ENCODE peak calls at places on chromosomes 5 and 9, in six cellular contexts. D is HCT116, V is GM12878, S is H1, A is HepG2, B is K562. O is an unnamed sample.

GRCh38 chr5:1543398-1544293 is 19.9 kb upstream of the LPCAT1 start:
- DNase-seq in D (no peak), V (no peak), A (no peak), B (no peak), S (peak; percentile 32), O (no peak)

GRCh38 chr9:114900937-114901802 is 29.2 kb downstream of the TNFSF8 start:
- DNase-seq in S (no peak), B (no peak), D (no peak), V (no peak), A (no peak), O (no peak)

GRCh38 chr9:70609542-70610286 is 195.3 kb upstream of the KLF9 start:
- DNase-seq in V (no peak), B (no peak), A (no peak), S (no peak), D (no peak), O (no peak)

GRCh38 chr5:94366811-94367210 is 251.6 kb downstream of the KIAA0825 start:
- DNase-seq in V (no peak), D (no peak), A (no peak), B (no peak), S (no peak), O (no peak)

GRCh38 chr5:142151436-142152382 is 43.1 kb downstream of the NDFIP1 start:
- DNase-seq in S (no peak), A (peak; percentile 48), D (peak; percentile 63), B (peak; percentile 61), V (peak; percentile 2), O (peak; percentile 55)

GRCh38 chr5:175478008-175478383 is 364 bp upstream of the SFXN1 start:
- DNase-seq in B (peak; percentile 42), A (no peak), D (no peak), S (no peak), V (no peak), O (no peak)

GRCh38 chr9:5845147-5845531 is 12.2 kb upstream of the ERMP1 start:
- DNase-seq in B (no peak), S (no peak), D (no peak), V (no peak), A (no peak), O (no peak)

GRCh38 chr5:81850494-81850893 is 99.6 kb upstream of the SSBP2 start:
- DNase-seq in A (no peak), V (no peak), D (no peak), B (no peak), S (no peak), O (no peak)

GRCh38 chr9:118630079-118630478 is 739.2 kb downstream of the BRINP1 start:
- DNase-seq in S (no peak), B (no peak), D (no peak), V (no peak), A (no peak), O (no peak)

GRCh38 chr5:121559832-121560231 is 291.9 kb upstream of the FTMT start:
- DNase-seq in A (no peak), V (no peak), B (no peak), S (no peak), D (no peak), O (no peak)

GRCh38 chr9:110217656-110218099 is 9.7 kb upstream of the C9orf152 start:
- DNase-seq in V (no peak), A (peak; percentile 52), S (no peak), D (peak; percentile 48), B (no peak), O (peak; percentile 50)

GRCh38 chr9:125649315-125649714 is 57.7 kb downstream of the MAPKAP1 start:
- DNase-seq in S (no peak), A (no peak), D (peak; percentile 74), B (no peak), V (no peak), O (no peak)

GRCh38 chr9:32378496-32378895 is 5.9 kb upstream of the ACO1 start:
- DNase-seq in V (peak; percentile 40), S (no peak), B (peak; percentile 31), A (peak; percentile 76), D (peak; percentile 71), O (peak; percentile 57)

GRCh38 chr5:141094481-141095262 is at the start of gene PCDHB2:
- DNase-seq in D (no peak), A (peak; percentile 79), S (peak; percentile 84), B (peak; percentile 16), V (no peak), O (peak; percentile 84)

GRCh38 chr5:155311721-155312120 is 298.2 kb downstream of the KIF4B start:
- DNase-seq in B (no peak), V (no peak), A (no peak), D (no peak), S (no peak), O (no peak)

GRCh38 chr9:136074706-136075105 is 20.4 kb downstream of the NACC2 start:
- DNase-seq in V (no peak), S (peak; percentile 47), D (no peak), A (no peak), B (no peak), O (no peak)

GRCh38 chr5:67301285-67301904 is 104.8 kb upstream of the CD180 start:
- DNase-seq in V (no peak), B (no peak), A (no peak), S (no peak), D (no peak), O (no peak)

GRCh38 chr9:94951591-94952115 is 225.2 kb downstream of the AOPEP start:
- DNase-seq in A (no peak), D (no peak), V (no peak), B (no peak), S (no peak), O (no peak)

GRCh38 chr5:174535691-174536090 is 188.7 kb upstream of the MSX2 start:
- DNase-seq in D (peak; percentile 74), B (no peak), A (no peak), V (no peak), S (no peak), O (no peak)

GRCh38 chr9:101566904-101567724 is 27.7 kb downstream of the PPP3R2 start:
- DNase-seq in S (no peak), B (peak; percentile 38), A (peak; percentile 48), V (no peak), D (peak; percentile 22), O (no peak)

GRCh38 chr5:60960591-60960990 is 15.6 kb downstream of the NDUFAF2 start:
- DNase-seq in D (peak; percentile 6), S (no peak), A (no peak), B (peak; percentile 23), V (no peak), O (no peak)

GRCh38 chr9:109264865-109265532 is 55.9 kb downstream of the EPB41L4B start:
- DNase-seq in V (no peak), S (no peak), B (no peak), D (no peak), A (no peak), O (no peak)

GRCh38 chr9:133986774-133987454 is 5.2 kb downstream of the VAV2 start:
- DNase-seq in A (no peak), D (no peak), S (no peak), B (no peak), V (no peak), O (no peak)

GRCh38 chr5:169350759-169351240 is 49.9 kb upstream of the SLIT3 start:
- DNase-seq in B (no peak), S (no peak), A (no peak), V (no peak), D (peak; percentile 13), O (peak; percentile 2)

GRCh38 chr9:70983723-70984280 is 137.6 kb downstream of the TRPM3 start:
- DNase-seq in A (no peak), V (no peak), S (no peak), D (no peak), B (no peak), O (no peak)

DNA sequence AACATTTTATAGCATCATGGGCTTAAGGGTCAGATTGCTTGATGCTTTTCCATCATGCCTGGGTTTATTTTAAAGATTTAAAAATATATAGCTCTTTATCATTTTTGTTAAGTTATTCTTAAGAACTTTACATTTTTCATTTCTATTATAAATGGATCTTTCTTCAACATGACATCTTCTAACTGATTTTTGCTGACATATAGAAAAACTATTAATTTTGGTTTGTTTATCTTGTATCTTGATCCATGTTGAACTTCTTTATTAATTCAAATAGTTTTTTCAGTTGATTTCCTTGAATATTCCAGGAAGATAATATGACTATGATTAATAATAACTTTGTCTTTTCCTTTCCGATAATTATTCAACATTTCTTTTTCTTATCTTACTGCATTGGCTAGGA is 237.9 kb upstream of the CLINT1 start:
- DNase-seq in D (no peak), A (no peak), V (no peak), B (no peak), S (no peak), O (no peak)
- TF ChIP-seq ZNF274 in D (no peak), A (no peak), V (no peak), B (no peak), S (no peak), O (no peak)

DNA sequence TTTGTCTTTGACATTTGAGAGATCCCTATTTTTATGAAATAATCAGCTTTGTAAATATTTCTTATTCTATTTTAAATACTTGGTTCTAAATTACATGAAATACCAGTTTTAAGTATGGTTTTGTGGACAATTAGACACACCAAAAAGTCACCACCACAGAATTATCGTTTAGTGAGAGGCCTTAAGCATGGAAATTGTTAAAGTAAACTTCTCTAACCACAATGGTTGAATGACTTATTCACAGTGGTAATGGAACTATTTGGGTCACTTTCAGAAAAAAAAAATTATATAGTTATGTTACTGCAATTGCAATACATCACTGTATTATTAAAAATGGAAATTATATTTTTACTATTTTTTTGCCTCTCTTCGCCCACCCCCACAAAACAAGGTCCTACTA is 1252.5 kb downstream of the EFNA5 start:
- DNase-seq in S (no peak), V (no peak), D (no peak), B (no peak), A (no peak), O (no peak)
- TF ChIP-seq YY1 in S (no peak), V (no peak), D (no peak), B (no peak), A (no peak), O (no peak)

GRCh38 chr5:135071311-135071710 is 37.3 kb upstream of the PITX1 start:
- DNase-seq in D (no peak), B (no peak), S (no peak), A (no peak), V (no peak), O (no peak)
- TF ChIP-seq ZNF274 in D (no peak), B (no peak), S (no peak), A (no peak), V (no peak), O (no peak)

GRCh38 chr5:132426525-132427138 is 57.1 kb downstream of the SLC22A5 start:
- DNase-seq in S (peak; percentile 51), V (no peak), B (peak; percentile 75), D (no peak), A (peak; percentile 58), O (no peak)

GRCh38 chr5:132427285-132428146 is 58.0 kb downstream of the SLC22A5 start:
- DNase-seq in D (no peak), B (no peak), S (peak; percentile 43), A (no peak), V (no peak), O (no peak)

GRCh38 chr5:132429451-132430440 is 60.2 kb downstream of the SLC22A5 start:
- DNase-seq in D (no peak), A (peak; percentile 33), V (no peak), B (no peak), S (no peak), O (no peak)

GRCh38 chr5:132428811-132429440 is 59.4 kb downstream of the SLC22A5 start:
- DNase-seq in S (peak; percentile 14), V (no peak), A (no peak), D (no peak), B (no peak), O (no peak)

DNA sequence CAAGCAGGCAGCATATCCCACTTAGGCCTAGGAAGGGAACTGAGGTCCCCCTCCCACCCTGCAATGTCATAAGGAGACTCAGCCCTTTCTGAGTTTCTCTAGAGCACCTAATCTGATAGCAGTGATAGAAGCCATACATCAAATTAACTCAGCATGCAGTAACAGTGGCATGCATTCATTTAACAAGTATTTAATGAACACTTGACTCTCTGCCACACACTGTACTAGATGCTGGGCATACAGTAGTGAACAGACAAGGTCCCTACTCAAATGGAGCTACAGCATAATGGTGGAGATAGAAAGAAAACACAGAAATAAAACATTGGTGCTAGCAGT is 58.6 kb downstream of the SLC22A5 start:
- DNase-seq in S (no peak), A (no peak), V (no peak), D (no peak), B (no peak), O (no peak)
- TF ChIP-seq YY1 in S (no peak), A (no peak), V (no peak), D (no peak), B (no peak), O (no peak)

O was measured in NT2/D1.